ENCODE peak calls at places on chromosome 5, in eight cellular contexts. H is HCT116, J is stomach, U is Panc1, R is transverse colon, O is sigmoid colon, T is spleen, Z is vagina. M is an unnamed sample.

GRCh38 chr5:25905646-25906045 is 1132.7 kb downstream of the CDH9 start:
- DNase-seq in R (no peak), J (no peak), Z (no peak), U (no peak), T (no peak), H (no peak), O (no peak), M (no peak)

GRCh38 chr5:33969572-33970452 is 14.7 kb downstream of the SLC45A2 start:
- DNase-seq in O (no peak), T (no peak), J (no peak), H (peak; percentile 6), Z (no peak), U (peak; percentile 18), R (no peak), M (no peak)

GRCh38 chr5:168877132-168877895 is 298.1 kb upstream of the PANK3 start:
- DNase-seq in T (no peak), Z (no peak), R (no peak), J (no peak), H (no peak), O (no peak), U (no peak), M (no peak)

GRCh38 chr5:74316064-74316586 is 324.4 kb downstream of the ENC1 start:
- DNase-seq in U (peak; percentile 75), O (no peak), Z (no peak), R (no peak), T (no peak), H (no peak), J (no peak), M (peak; percentile 52)

GRCh38 chr5:54904425-54904824 is 81.0 kb downstream of the ESM1 start:
- DNase-seq in H (no peak), R (no peak), U (no peak), O (no peak), J (no peak), T (no peak), Z (no peak), M (no peak)

GRCh38 chr5:115321309-115321708 is 24.9 kb upstream of the CCDC112 start:
- DNase-seq in H (no peak), T (no peak), U (no peak), Z (no peak), R (no peak), O (no peak), J (peak; percentile 27), M (no peak)

GRCh38 chr5:57221049-57221568 is 47.2 kb downstream of the GPBP1 start:
- DNase-seq in J (no peak), T (no peak), U (peak; percentile 62), O (no peak), H (peak; percentile 35), R (no peak), Z (no peak), M (no peak)

GRCh38 chr5:114148253-114148652 is 213.6 kb upstream of the KCNN2 start:
- DNase-seq in O (no peak), T (no peak), J (peak; percentile 47), H (no peak), Z (no peak), R (no peak), U (no peak), M (no peak)

GRCh38 chr5:151923865-151924264 is 786 bp downstream of the GLRA1 start:
- DNase-seq in O (no peak), Z (no peak), H (no peak), R (no peak), U (no peak), J (no peak), T (no peak), M (no peak)

GRCh38 chr5:132464155-132464939 is 26.2 kb downstream of the IRF1 start:
- DNase-seq in H (no peak), U (no peak), R (peak; percentile 55), T (peak; percentile 87), O (peak; percentile 66), J (no peak), Z (no peak), M (no peak)

GRCh38 chr5:132261881-132262845 is 4.7 kb downstream of the PDLIM4 start:
- DNase-seq in Z (peak; percentile 86), O (no peak), T (peak; percentile 64), H (no peak), J (no peak), U (no peak), R (peak; percentile 4), M (peak; percentile 17)

GRCh38 chr5:27158171-27158570 is 119.8 kb upstream of the CDH9 start:
- DNase-seq in H (no peak), T (no peak), J (no peak), U (no peak), R (no peak), Z (no peak), O (no peak), M (no peak)

GRCh38 chr5:27158775-27159174 is 120.4 kb upstream of the CDH9 start:
- DNase-seq in J (no peak), Z (no peak), O (no peak), H (no peak), U (no peak), T (no peak), R (no peak), M (no peak)
- H3K4me1 ChIP-seq in J (no peaks in the 10 kb centered on the region), Z (no peaks in the 10 kb centered on the region), O (no peaks in the 10 kb centered on the region), H (no peaks in the 10 kb centered on the region), U (no peaks in the 10 kb centered on the region), T (no peaks in the 10 kb centered on the region), R (no peaks in the 10 kb centered on the region), M (no peaks in the 10 kb centered on the region)

GRCh38 chr5:108619815-108620214 is 127.9 kb upstream of the FER start:
- DNase-seq in U (no peak), T (no peak), R (no peak), O (no peak), H (no peak), Z (no peak), J (no peak), M (no peak)

GRCh38 chr5:108620516-108620915 is 127.2 kb upstream of the FER start:
- DNase-seq in O (no peak), H (no peak), U (no peak), Z (no peak), R (no peak), J (no peak), T (no peak), M (no peak)

GRCh38 chr5:108615216-108615615 is 132.5 kb upstream of the FER start:
- DNase-seq in T (no peak), Z (no peak), R (no peak), H (no peak), U (no peak), J (no peak), O (no peak), M (no peak)

GRCh38 chr5:108617467-108618435 is 129.9 kb upstream of the FER start:
- DNase-seq in Z (no peak), R (no peak), U (no peak), J (no peak), O (no peak), T (no peak), H (no peak), M (no peak)
- TF ChIP-seq CTCF in Z (no peak), R (no peak), U (no peak), J (no peak), O (no peak), T (no peak), H (no peak), M (no peak)

DNA sequence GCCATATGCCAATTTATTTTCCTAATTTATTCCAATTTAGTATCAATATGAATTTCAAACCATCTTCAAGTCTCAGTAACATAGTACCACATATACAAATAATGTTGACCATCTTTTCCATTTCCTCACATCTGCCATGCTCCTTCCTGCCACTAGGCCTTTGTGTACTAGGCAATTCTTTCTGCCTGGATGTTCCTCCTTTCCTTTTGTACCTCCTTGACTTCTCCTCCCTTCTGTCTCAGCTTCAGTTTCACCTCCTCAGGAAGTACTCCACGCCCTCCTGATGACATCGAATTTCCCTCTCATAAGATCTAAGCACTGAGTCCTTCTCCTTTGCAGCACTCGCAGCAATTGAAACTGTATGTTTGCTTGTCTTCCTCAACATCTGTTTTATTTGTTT is 53.9 kb downstream of the MEF2C start:
- DNase-seq in H (no peak), O (no peak), T (no peak), Z (no peak), R (no peak), J (no peak), U (no peak), M (no peak)
- TF ChIP-seq POLR2AphosphoS5 in H (no peak), O (peak; percentile 12), T (no peak), Z (no peak), R (no peak), J (no peak), U (no peak), M (no peak)

GRCh38 chr5:172182291-172182690 is 5.7 kb downstream of the STK10 start:
- DNase-seq in U (no peak), R (no peak), O (no peak), H (no peak), Z (no peak), J (no peak), T (peak; percentile 16), M (no peak)

GRCh38 chr5:172179032-172179989 is 8.7 kb downstream of the STK10 start:
- DNase-seq in O (no peak), U (no peak), J (no peak), T (peak; percentile 82), R (peak; percentile 45), Z (no peak), H (no peak), M (no peak)

GRCh38 chr5:172183881-172184280 is 4.1 kb downstream of the STK10 start:
- DNase-seq in J (no peak), O (no peak), T (no peak), Z (no peak), H (no peak), U (no peak), R (no peak), M (no peak)

GRCh38 chr5:172178301-172179031 is 9.6 kb downstream of the STK10 start:
- DNase-seq in R (no peak), O (no peak), U (no peak), J (peak; percentile 86), T (peak; percentile 82), Z (no peak), H (no peak), M (no peak)

GRCh38 chr5:172180936-172181335 is 7.1 kb downstream of the STK10 start:
- DNase-seq in U (no peak), T (peak; percentile 37), Z (no peak), R (no peak), O (no peak), J (no peak), H (no peak), M (no peak)
- H3K4me1 ChIP-seq in U (peaks cover 12% of the 10 kb centered on the region), T (peaks cover 100% of the 10 kb centered on the region), Z (peaks cover 17% of the 10 kb centered on the region), R (peaks cover 12% of the 10 kb centered on the region), O (peaks cover 7% of the 10 kb centered on the region), J (peaks cover 13% of the 10 kb centered on the region), H (peaks cover 8% of the 10 kb centered on the region), M (no peaks in the 10 kb centered on the region)

GRCh38 chr5:3734621-3735020 is 139.0 kb downstream of the IRX1 start:
- DNase-seq in Z (no peak), O (no peak), T (no peak), U (no peak), J (no peak), H (no peak), R (no peak), M (no peak)
- TF ChIP-seq CTCF in Z (no peak), O (no peak), T (no peak), U (no peak), J (no peak), H (no peak), R (no peak), M (no peak)

M was measured in breast epithelium.